ENCODE peak calls at places on chromosomes 16 and 17, in seven cellular contexts. E is IMR-90, H is A549, X is fibroblast of lung, A is fibroblast of pulmonary artery, J is choroid plexus epithelial cell, F is ovary. V is an unnamed sample.

GRCh38 chr16:75591001-75591852 is 25.0 kb downstream of the GABARAPL2 start:
- DNase-seq in E (peak; percentile 84), H (no peak), X (peak; percentile 67), A (peak; percentile 83), J (peak; percentile 75), F (peak; percentile 60), V (peak; percentile 52)

GRCh38 chr17:64025732-64026294 is 5.4 kb upstream of the ICAM2 start:
- DNase-seq in E (peak; percentile 70), H (peak; percentile 87), X (peak; percentile 67), A (peak; percentile 80), J (peak; percentile 79), F (peak; percentile 75), V (no peak)

GRCh38 chr17:61408151-61409041 is 8.8 kb downstream of the TBX2 start:
- DNase-seq in E (peak; percentile 55), H (no peak), X (peak; percentile 57), A (no peak), J (no peak), F (peak; percentile 32), V (no peak)

GRCh38 chr16:1068451-1068850 is 4.1 kb upstream of the SSTR5 start:
- DNase-seq in E (no peak), H (no peak), X (no peak), A (no peak), J (no peak), F (no peak), V (no peak)

GRCh38 chr16:73058616-73059409 is 10.9 kb upstream of the ZFHX3 start:
- DNase-seq in E (peak; percentile 43), H (peak; percentile 77), X (peak; percentile 77), A (peak; percentile 66), J (peak; percentile 71), F (peak; percentile 59), V (no peak)

GRCh38 chr16:19505600-19506303 is 16.1 kb downstream of the GDE1 start:
- DNase-seq in E (peak; percentile 17), H (no peak), X (peak; percentile 74), A (peak; percentile 61), J (peak; percentile 92), F (no peak), V (no peak)

GRCh38 chr16:89827383-89828198 is 684 bp upstream of the SPIRE2 start:
- DNase-seq in E (peak; percentile 62), H (peak; percentile 85), X (peak; percentile 60), A (peak; percentile 74), J (peak; percentile 62), F (no peak), V (peak; percentile 24)

GRCh38 chr16:73177896-73178295 is 130.0 kb upstream of the ZFHX3 start:
- DNase-seq in E (no peak), H (no peak), X (no peak), A (no peak), J (no peak), F (no peak), V (no peak)

GRCh38 chr17:72365857-72366415 is 245.1 kb downstream of the SOX9 start:
- DNase-seq in E (peak; percentile 48), H (no peak), X (peak; percentile 57), A (no peak), J (peak; percentile 36), F (no peak), V (no peak)

GRCh38 chr17:44719444-44719843 is 11.0 kb downstream of the DBF4B start:
- DNase-seq in E (no peak), H (no peak), X (no peak), A (no peak), J (no peak), F (no peak), V (no peak)

GRCh38 chr17:564526-564925 is 150.1 kb downstream of the VPS53 start:
- DNase-seq in E (no peak), H (no peak), X (no peak), A (peak; percentile 15), J (no peak), F (no peak), V (no peak)

GRCh38 chr16:81006472-81007311 is at the start of the genes CENPN and CMC2:
- DNase-seq in E (peak; percentile 99), H (peak; percentile 99), X (peak; percentile 99), A (peak; percentile 99), J (peak; percentile 100), F (peak; percentile 99), V (peak; percentile 98)

GRCh38 chr17:29566473-29567361 is at the start of gene ABHD15:
- DNase-seq in E (peak; percentile 59), H (peak; percentile 75), X (peak; percentile 79), A (peak; percentile 63), J (peak; percentile 58), F (peak; percentile 70), V (no peak)

GRCh38 chr16:11171448-11171709 is 84.6 kb downstream of the SOCS1 start:
- DNase-seq in E (no peak), H (no peak), X (no peak), A (no peak), J (no peak), F (no peak), V (no peak)
- TF ChIP-seq CTCF in E (no peak), H (no peak), X (no peak), A (no peak), J (no peak), F (no peak), V (no peak)

DNA sequence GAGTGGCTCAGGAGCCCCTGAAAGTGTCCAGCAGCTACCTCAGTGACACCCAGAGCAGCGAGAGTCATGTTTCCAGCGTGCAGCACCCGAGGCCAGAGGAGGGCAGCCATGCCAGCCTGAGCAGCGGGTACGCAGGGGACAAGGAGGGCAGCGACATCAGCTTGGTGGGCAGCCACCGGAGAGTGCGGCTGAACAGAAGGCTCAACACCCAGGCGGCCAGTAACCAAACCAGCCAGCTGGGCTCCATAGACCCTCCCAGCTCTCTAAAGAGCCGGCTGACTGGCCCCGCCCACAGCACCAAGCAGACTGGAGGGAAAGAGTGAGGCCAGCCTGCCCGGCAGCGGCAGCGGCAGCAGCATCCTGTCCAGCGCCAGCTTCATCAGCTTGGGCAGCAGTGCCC is 411 bp downstream of the C16orf82 start:
- DNase-seq in E (no peak), H (no peak), X (peak; percentile 14), A (no peak), J (peak; percentile 14), F (no peak), V (no peak)
- H3K4me3 ChIP-seq in E (no peak overlapping the region), H (no peak overlapping the region), X (no peak overlapping the region), A (no peak overlapping the region), J (no peak overlapping the region), F (no peak overlapping the region), V (no peak overlapping the region)

GRCh38 chr17:78316115-78316866 is 43.6 kb downstream of the SOCS3 start:
- DNase-seq in E (no peak), H (peak; percentile 61), X (no peak), A (no peak), J (no peak), F (peak; percentile 53), V (no peak)

GRCh38 chr17:78316867-78317816 is 42.7 kb downstream of the SOCS3 start:
- DNase-seq in E (peak; percentile 71), H (peak; percentile 84), X (peak; percentile 48), A (peak; percentile 48), J (peak; percentile 61), F (no peak), V (no peak)

GRCh38 chr17:78314683-78315354 is 45.1 kb downstream of the SOCS3 start:
- DNase-seq in E (no peak), H (no peak), X (no peak), A (no peak), J (no peak), F (no peak), V (no peak)

GRCh38 chr17:78313735-78314648 is 45.9 kb downstream of the SOCS3 start:
- DNase-seq in E (peak; percentile 59), H (peak; percentile 95), X (peak; percentile 73), A (peak; percentile 71), J (peak; percentile 87), F (peak; percentile 86), V (no peak)

GRCh38 chr17:78315355-78316114 is 44.3 kb downstream of the SOCS3 start:
- DNase-seq in E (peak; percentile 92), H (peak; percentile 94), X (peak; percentile 92), A (peak; percentile 88), J (peak; percentile 90), F (peak; percentile 87), V (peak; percentile 71)
- TF ChIP-seq CTCF in E (peak; percentile 33), H (peak; percentile 50), X (no peak), A (no peak), J (no peak), F (peak; percentile 0), V (peak; percentile 12)

DNA sequence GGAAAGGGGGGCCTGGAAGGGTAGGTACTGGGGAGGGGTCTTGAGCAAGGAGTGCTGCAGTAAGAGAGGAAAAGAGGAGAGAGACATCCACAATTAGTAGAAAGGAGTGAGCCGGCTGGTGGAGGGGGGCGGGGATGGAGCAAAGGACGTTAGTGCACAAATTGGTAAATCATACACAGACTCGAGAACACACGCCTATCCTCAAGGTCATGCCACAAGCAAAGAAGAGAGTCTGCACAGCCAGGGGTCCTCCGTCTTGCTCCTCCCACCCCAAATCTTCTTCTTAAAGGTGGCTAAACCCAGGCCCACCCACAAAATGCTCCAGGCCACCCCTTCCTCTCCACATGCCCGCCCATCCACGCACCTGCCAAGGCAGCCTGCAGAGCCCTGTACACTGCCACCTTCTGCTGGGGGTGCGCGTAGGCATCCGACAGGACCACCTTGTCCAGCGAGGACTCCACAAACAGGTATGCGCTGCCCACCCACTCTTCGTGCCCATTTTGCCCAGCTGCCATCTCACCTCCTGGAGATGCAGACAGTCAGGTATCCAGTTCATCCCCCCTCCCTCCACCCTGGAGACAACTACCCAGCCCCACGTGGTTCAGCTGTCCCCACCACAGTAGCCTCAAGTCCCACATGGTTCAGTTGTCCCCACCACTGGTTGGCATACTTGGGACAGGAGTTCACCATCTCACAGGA is 3.4 kb downstream of the TRADD start:
- DNase-seq in E (no peak), H (no peak), X (no peak), A (no peak), J (no peak), F (no peak), V (no peak)
- H3K4me3 ChIP-seq in E (no peak overlapping the region), H (no peak overlapping the region), X (no peak overlapping the region), A (no peak overlapping the region), J (no peak overlapping the region), F (no peak overlapping the region), V (no peak overlapping the region)

GRCh38 chr17:82387577-82388106 is 16.1 kb downstream of the UTS2R start:
- DNase-seq in E (no peak), H (no peak), X (no peak), A (no peak), J (no peak), F (no peak), V (no peak)
- TF ChIP-seq CTCF in E (no peak), H (no peak), X (no peak), A (no peak), J (no peak), F (no peak), V (no peak)

GRCh38 chr16:9095998-9096397 is 4.6 kb downstream of the HAPSTR1 start:
- DNase-seq in E (no peak), H (no peak), X (no peak), A (no peak), J (no peak), F (no peak), V (no peak)

GRCh38 chr16:9099131-9099625 is 7.7 kb downstream of the HAPSTR1 start:
- DNase-seq in E (peak; percentile 68), H (no peak), X (no peak), A (no peak), J (no peak), F (no peak), V (no peak)

GRCh38 chr16:9098377-9099090 is 7.1 kb downstream of the HAPSTR1 start:
- DNase-seq in E (no peak), H (no peak), X (no peak), A (no peak), J (no peak), F (no peak), V (no peak)

GRCh38 chr16:9096416-9096952 is 5.0 kb downstream of the HAPSTR1 start:
- DNase-seq in E (no peak), H (no peak), X (no peak), A (no peak), J (no peak), F (no peak), V (no peak)

GRCh38 chr16:9097266-9098219 is 6.1 kb downstream of the HAPSTR1 start:
- DNase-seq in E (no peak), H (no peak), X (no peak), A (no peak), J (no peak), F (no peak), V (no peak)
- H3K4me3 ChIP-seq in E (no peak overlapping the region), H (no peak overlapping the region), X (no peak overlapping the region), A (no peak overlapping the region), J (no peak overlapping the region), F (no peak overlapping the region), V (no peak overlapping the region)